ENCODE peak calls at places on chromosomes 16 and 17, in ten cellular contexts. X is mucosa of descending colon, R is LNCaP clone FGC, J is AG04450, P is choroid plexus epithelial cell, Z is foreskin fibroblast, A is A549, E is heart left ventricle, T is A673, Y is cardiac fibroblast. W is an unnamed sample.

GRCh38 chr17:29584452-29585079 is 4.9 kb downstream of the GIT1 start:
- DNase-seq in X (no peak), R (no peak), J (no peak), P (no peak), Z (no peak), A (no peak), E (no peak), T (no peak), Y (no peak), W (no peak)

GRCh38 chr17:49497147-49498036 is 2.3 kb downstream of the NGFR start:
- DNase-seq in X (no peak), R (no peak), J (no peak), P (no peak), Z (peak), A (no peak), E (peak), T (peak), Y (peak), W (no peak)

GRCh38 chr16:79876332-79876730 is 275.8 kb upstream of the MAF start:
- DNase-seq in X (no peak), R (no peak), J (no peak), P (no peak), Z (no peak), A (no peak), E (no peak), T (no peak), Y (no peak), W (no peak)

GRCh38 chr17:42928714-42929496 is 28.3 kb downstream of the G6PC1 start:
- DNase-seq in X (peak), R (no peak), J (peak), P (peak), Z (peak), A (peak), E (no peak), T (peak), Y (peak), W (peak)

GRCh38 chr16:473046-474043 is 47.9 kb downstream of the RAB11FIP3 start:
- DNase-seq in X (no peak), R (no peak), J (no peak), P (peak), Z (no peak), A (no peak), E (no peak), T (no peak), Y (no peak), W (no peak)

GRCh38 chr16:8931864-8932263 is 31.8 kb downstream of the USP7 start:
- DNase-seq in X (peak), R (peak), J (peak), P (peak), Z (peak), A (peak), E (no peak), T (peak), Y (peak), W (no peak)

GRCh38 chr16:11076259-11077018 is 132.1 kb downstream of the CLEC16A start:
- DNase-seq in X (no peak), R (no peak), J (no peak), P (no peak), Z (no peak), A (no peak), E (no peak), T (peak), Y (no peak), W (no peak)

GRCh38 chr17:10226930-10227695 is 28.7 kb upstream of the GAS7 start:
- DNase-seq in X (peak), R (no peak), J (no peak), P (peak), Z (peak), A (peak), E (peak), T (peak), Y (peak), W (no peak)

GRCh38 chr17:78124081-78124835 is 4.3 kb downstream of the TMC6 start:
- DNase-seq in X (no peak), R (no peak), J (no peak), P (no peak), Z (no peak), A (no peak), E (no peak), T (no peak), Y (no peak), W (no peak)

GRCh38 chr17:49071106-49071505 is 61.5 kb upstream of the B4GALNT2 start:
- DNase-seq in X (no peak), R (no peak), J (no peak), P (peak), Z (peak), A (no peak), E (no peak), T (peak), Y (peak), W (no peak)

GRCh38 chr16:72921620-72922019 is 126.3 kb downstream of the ZFHX3 start:
- DNase-seq in X (no peak), R (no peak), J (no peak), P (peak), Z (no peak), A (no peak), E (no peak), T (peak), Y (peak), W (no peak)

GRCh38 chr16:1960665-1961630 is 1.6 kb downstream of the NDUFB10 start:
- DNase-seq in X (no peak), R (no peak), J (no peak), P (peak), Z (peak), A (peak), E (no peak), T (peak), Y (peak), W (no peak)

GRCh38 chr17:79476074-79476473 is 134.8 kb downstream of the RBFOX3 start:
- DNase-seq in X (no peak), R (no peak), J (no peak), P (no peak), Z (no peak), A (no peak), E (no peak), T (no peak), Y (no peak), W (no peak)

GRCh38 chr16:20740901-20741491 is 622 bp downstream of the THUMPD1 start:
- DNase-seq in X (peak), R (no peak), J (peak), P (peak), Z (peak), A (peak), E (peak), T (peak), Y (peak), W (peak)

GRCh38 chr17:75099881-75100595 is 9.7 kb upstream of the ARMC7 start:
- DNase-seq in X (no peak), R (no peak), J (no peak), P (no peak), Z (no peak), A (no peak), E (no peak), T (no peak), Y (no peak), W (no peak)

GRCh38 chr17:50626037-50626574 is 8.6 kb upstream of the ABCC3 start:
- DNase-seq in X (peak), R (peak), J (peak), P (peak), Z (peak), A (peak), E (peak), T (peak), Y (peak), W (peak)

GRCh38 chr16:10668322-10669045 is 26.2 kb downstream of the TEKT5 start:
- DNase-seq in X (no peak), R (no peak), J (no peak), P (peak), Z (peak), A (peak), E (no peak), T (peak), Y (peak), W (no peak)

GRCh38 chr17:64750478-64750877 is 88.4 kb upstream of the SMURF2 start:
- DNase-seq in X (no peak), R (no peak), J (no peak), P (no peak), Z (no peak), A (no peak), E (no peak), T (no peak), Y (no peak), W (no peak)

GRCh38 chr17:72590382-72590781 is 469.6 kb downstream of the SOX9 start:
- DNase-seq in X (no peak), R (no peak), J (no peak), P (peak), Z (peak), A (no peak), E (no peak), T (no peak), Y (peak), W (no peak)

GRCh38 chr16:75462804-75463203 is 1.7 kb downstream of the TMEM170A start:
- DNase-seq in X (no peak), R (no peak), J (no peak), P (no peak), Z (no peak), A (no peak), E (no peak), T (no peak), Y (no peak), W (no peak)

GRCh38 chr16:67164599-67165061 is at the start of gene HSF4:
- DNase-seq in X (peak), R (no peak), J (no peak), P (no peak), Z (peak), A (no peak), E (peak), T (no peak), Y (peak), W (no peak)

GRCh38 chr16:15041260-15042011 is 14.4 kb downstream of the NTAN1 start:
- DNase-seq in X (peak), R (peak), J (no peak), P (peak), Z (peak), A (no peak), E (peak), T (no peak), Y (peak), W (peak)

GRCh38 chr17:66088173-66088572 is 103.8 kb downstream of the CEP112 start:
- DNase-seq in X (no peak), R (no peak), J (no peak), P (no peak), Z (no peak), A (no peak), E (no peak), T (no peak), Y (no peak), W (no peak)

GRCh38 chr16:57297856-57298255 is 13.4 kb upstream of the PLLP start:
- DNase-seq in X (no peak), R (no peak), J (no peak), P (no peak), Z (no peak), A (no peak), E (peak), T (no peak), Y (no peak), W (no peak)

GRCh38 chr16:57301126-57301817 is 16.8 kb upstream of the PLLP start:
- DNase-seq in X (peak), R (no peak), J (no peak), P (no peak), Z (no peak), A (no peak), E (no peak), T (no peak), Y (no peak), W (no peak)

GRCh38 chr16:57299719-57300386 is 15.4 kb upstream of the PLLP start:
- DNase-seq in X (peak), R (peak), J (peak), P (peak), Z (peak), A (peak), E (peak), T (peak), Y (peak), W (peak)

GRCh38 chr16:57299009-57299718 is 14.7 kb upstream of the PLLP start:
- DNase-seq in X (peak), R (no peak), J (peak), P (no peak), Z (peak), A (peak), E (peak), T (peak), Y (peak), W (no peak)

DNA sequence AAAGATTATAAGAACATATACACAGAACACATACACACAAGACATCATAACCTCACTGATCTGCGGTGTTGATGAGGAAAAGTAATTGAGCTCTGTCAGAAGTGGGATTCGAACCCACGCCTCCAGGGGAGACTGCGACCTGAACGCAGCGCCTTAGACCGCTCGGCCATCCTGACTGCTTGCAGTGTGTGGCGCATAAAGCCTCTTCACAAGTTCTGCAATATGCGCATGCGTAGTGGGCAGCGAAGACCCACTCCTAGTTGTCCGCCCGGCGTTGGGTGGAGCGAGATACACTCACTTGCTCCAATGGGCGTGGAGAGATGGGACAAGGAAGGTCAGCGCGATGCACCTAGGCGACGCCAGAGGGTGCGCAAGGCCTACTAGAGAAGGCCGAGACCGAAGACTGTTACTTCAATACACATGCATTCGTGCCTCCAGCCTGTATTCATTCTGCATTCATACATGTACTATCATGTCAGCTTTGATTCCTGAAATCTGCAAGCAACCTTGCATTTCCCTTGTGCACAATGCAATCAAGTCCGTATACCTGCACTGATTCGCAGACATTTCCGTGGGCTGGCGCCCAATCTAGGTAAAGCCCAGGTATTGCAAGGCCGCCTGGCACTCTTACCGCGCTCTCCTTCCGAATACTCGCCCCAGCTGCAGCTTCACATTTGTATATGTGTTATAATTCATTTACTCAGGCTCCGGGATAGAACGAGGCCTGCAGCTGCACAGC is 16.1 kb upstream of the PLLP start:
- DNase-seq in X (peak), R (peak), J (peak), P (peak), Z (peak), A (peak), E (peak), T (peak), Y (peak), W (peak)
- H3K4me3 ChIP-seq in X (peak), R (peak), J (peak), P (peak), Z (peak), A (peak), E (peak), T (peak), Y (peak), W (no peak)

DNA sequence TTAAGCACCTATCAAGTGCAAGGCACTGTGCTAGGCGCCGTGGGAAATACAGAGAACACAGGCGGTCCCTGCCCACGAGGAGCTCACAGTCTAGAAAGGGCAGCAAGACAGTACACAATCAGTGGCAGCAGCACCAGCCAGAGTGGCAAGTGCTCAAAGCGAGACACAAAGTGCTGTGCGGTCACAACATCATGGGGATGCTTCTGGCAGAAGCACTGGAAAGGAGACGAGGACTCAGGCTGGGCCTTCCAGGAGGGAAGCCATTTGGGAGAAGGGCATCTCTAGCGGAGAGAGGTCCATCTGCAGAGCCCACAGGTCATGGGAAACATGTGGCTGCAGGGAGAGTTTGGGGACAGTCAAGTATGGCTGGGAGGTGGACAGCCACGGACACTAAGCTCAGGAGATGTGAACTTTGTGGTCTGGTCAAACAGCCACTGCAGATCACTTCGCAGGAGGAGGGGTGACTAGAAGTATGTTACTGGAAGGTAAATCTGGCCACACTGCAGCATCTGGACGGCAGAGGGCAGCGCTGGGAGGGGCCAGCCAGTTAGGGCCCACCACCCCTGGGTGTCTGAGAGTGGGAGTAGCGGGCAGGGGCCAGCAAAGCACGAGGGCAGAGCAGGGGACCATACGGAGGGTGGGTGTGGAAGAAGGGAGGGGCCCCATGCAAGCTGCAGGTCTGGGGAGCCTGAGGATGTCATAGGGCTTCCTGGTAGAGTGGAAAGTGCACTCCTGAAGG is 71.1 kb downstream of the N4BP1 start:
- DNase-seq in X (peak), R (no peak), J (no peak), P (no peak), Z (no peak), A (no peak), E (no peak), T (no peak), Y (no peak), W (no peak)
- TF ChIP-seq CTCF in X (no peak), R (peak), J (peak), P (peak), Z (peak), A (peak), E (peak), T (peak), Y (peak), W (peak)

GRCh38 chr17:44216173-44216572 is 3.3 kb downstream of the UBTF start:
- DNase-seq in X (no peak), R (no peak), J (no peak), P (no peak), Z (no peak), A (no peak), E (no peak), T (no peak), Y (no peak), W (no peak)
- H3K4me3 ChIP-seq in X (no peak), R (no peak), J (no peak), P (no peak), Z (no peak), A (no peak), E (no peak), T (no peak), Y (no peak), W (no peak)

GRCh38 chr16:56424791-56425438 is 430 bp downstream of the AMFR start:
- DNase-seq in X (peak), R (no peak), J (no peak), P (peak), Z (no peak), A (no peak), E (peak), T (peak), Y (no peak), W (no peak)

GRCh38 chr16:56424404-56424765 is 960 bp downstream of the AMFR start:
- DNase-seq in X (no peak), R (no peak), J (no peak), P (no peak), Z (no peak), A (no peak), E (no peak), T (no peak), Y (no peak), W (no peak)

GRCh38 chr16:56423584-56424403 is 1.6 kb downstream of the AMFR start:
- DNase-seq in X (no peak), R (no peak), J (no peak), P (peak), Z (no peak), A (no peak), E (no peak), T (no peak), Y (no peak), W (no peak)

GRCh38 chr16:56426585-56426984 is 1.2 kb upstream of the AMFR start:
- DNase-seq in X (no peak), R (no peak), J (no peak), P (no peak), Z (no peak), A (no peak), E (no peak), T (no peak), Y (no peak), W (no peak)

GRCh38 chr16:56425439-56425832 is at the start of gene AMFR:
- DNase-seq in X (peak), R (peak), J (peak), P (peak), Z (peak), A (peak), E (peak), T (peak), Y (peak), W (peak)
- TF ChIP-seq CTCF in X (peak), R (peak), J (no peak), P (no peak), Z (peak), A (peak), E (peak), T (no peak), Y (peak), W (no peak)

GRCh38 chr17:81329927-81330883 is 35.1 kb upstream of the SLC38A10 start:
- DNase-seq in X (no peak), R (no peak), J (no peak), P (no peak), Z (no peak), A (peak), E (no peak), T (no peak), Y (no peak), W (no peak)
- H3K4me3 ChIP-seq in X (no peak), R (no peak), J (no peak), P (no peak), Z (no peak), A (peak), E (no peak), T (no peak), Y (no peak), W (no peak)

GRCh38 chr17:7281953-7282751 is 634 bp downstream of the SLC2A4 start:
- DNase-seq in X (peak), R (no peak), J (no peak), P (no peak), Z (no peak), A (no peak), E (peak), T (no peak), Y (no peak), W (no peak)
- TF ChIP-seq CTCF in X (no peak), R (no peak), J (no peak), P (no peak), Z (no peak), A (no peak), E (no peak), T (no peak), Y (no peak), W (no peak)

GRCh38 chr17:55237268-55237667 is 27.5 kb upstream of the HLF start:
- DNase-seq in X (no peak), R (no peak), J (no peak), P (peak), Z (no peak), A (no peak), E (no peak), T (peak), Y (peak), W (no peak)
- H3K4me3 ChIP-seq in X (no peak), R (no peak), J (no peak), P (no peak), Z (no peak), A (no peak), E (no peak), T (peak), Y (no peak), W (no peak)

DNA sequence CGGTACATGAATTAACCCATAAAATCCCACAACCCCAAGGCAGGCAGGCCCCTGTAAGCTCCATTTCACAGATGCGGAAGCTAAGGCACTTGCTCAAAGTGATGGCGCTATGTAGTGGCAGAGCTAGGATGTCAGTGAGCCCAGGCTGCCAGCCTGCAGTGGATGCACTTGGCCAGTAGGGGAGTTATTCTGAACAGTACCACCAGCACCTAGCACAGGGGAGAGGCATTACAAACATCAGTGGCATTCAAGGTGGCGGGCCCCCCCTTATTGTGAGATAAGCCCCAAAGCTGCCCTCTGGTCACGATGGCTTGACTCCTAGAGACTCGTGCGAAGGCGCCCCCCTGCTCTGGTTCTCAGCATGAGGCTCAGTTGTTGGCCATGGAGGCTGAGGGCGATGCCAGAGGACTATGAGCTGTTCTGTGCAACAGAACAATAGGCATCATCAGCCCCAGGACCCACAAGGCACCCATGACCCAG is 33.8 kb downstream of the GTF3C1 start:
- DNase-seq in X (peak), R (no peak), J (no peak), P (peak), Z (no peak), A (peak), E (no peak), T (peak), Y (peak), W (no peak)
- TF ChIP-seq CTCF in X (no peak), R (peak), J (peak), P (peak), Z (peak), A (peak), E (peak), T (peak), Y (peak), W (peak)

W was measured in AG09309.